ENCODE peak calls at places on chromosomes 7 and 10, in five cellular contexts. K, T, N, D and H are unnamed samples.
A peak's percentile ranks its signal among the peaks of the same experiment; 100 is the strongest.

GRCh38 chr7:66859339-66859738 is 61.7 kb upstream of the TMEM248 start:
- DNase-seq in K (no peak), T (no peak), N (no peak), D (no peak), H (no peak)

GRCh38 chr7:74525881-74526280 is 72.2 kb downstream of the GTF2IRD1 start:
- DNase-seq in K (no peak), T (no peak), N (no peak), D (no peak), H (no peak)

GRCh38 chr7:40733578-40733977 is 598.8 kb downstream of the SUGCT start:
- DNase-seq in K (peak; percentile 66), T (no peak), N (no peak), D (no peak), H (no peak)

GRCh38 chr10:124301736-124302135 is 117.0 kb downstream of the OAT start:
- DNase-seq in K (no peak), T (no peak), N (no peak), D (no peak), H (no peak)

GRCh38 chr7:17307033-17307432 is 8.6 kb downstream of the AHR start:
- DNase-seq in K (peak; percentile 49), T (no peak), N (no peak), D (no peak), H (no peak)

GRCh38 chr10:31749293-31749692 is 179.3 kb downstream of the ARHGAP12 start:
- DNase-seq in K (no peak), T (no peak), N (no peak), D (no peak), H (no peak)

GRCh38 chr10:123537188-123537961 is 128.8 kb upstream of the GPR26 start:
- DNase-seq in K (no peak), T (no peak), N (no peak), D (no peak), H (no peak)

GRCh38 chr10:79380125-79380917 is 33.1 kb downstream of the PPIF start:
- DNase-seq in K (peak; percentile 92), T (no peak), N (no peak), D (no peak), H (no peak)

GRCh38 chr10:58641095-58641531 is 128.4 kb downstream of the BICC1 start:
- DNase-seq in K (peak; percentile 81), T (no peak), N (no peak), D (no peak), H (no peak)

GRCh38 chr7:151864081-151864480 is 12.8 kb downstream of the PRKAG2 start:
- DNase-seq in K (no peak), T (no peak), N (no peak), D (no peak), H (no peak)

GRCh38 chr7:98199131-98199530 is 12.1 kb upstream of the BHLHA15 start:
- DNase-seq in K (no peak), T (no peak), N (no peak), D (no peak), H (no peak)

GRCh38 chr7:44608916-44609648 is 2.7 kb downstream of the OGDH start:
- DNase-seq in K (no peak), T (no peak), N (no peak), D (no peak), H (no peak)

GRCh38 chr10:124019886-124020797 is 73.3 kb downstream of the CHST15 start:
- DNase-seq in K (no peak), T (no peak), N (no peak), D (no peak), H (no peak)

GRCh38 chr10:22329150-22329549 is 8.3 kb downstream of the BMI1 start:
- DNase-seq in K (no peak), T (no peak), N (no peak), D (no peak), H (no peak)
- TF ChIP-seq TAF1 in K (no peak), T (no peak), N (no peak), D (no peak), H (no peak)

DNA sequence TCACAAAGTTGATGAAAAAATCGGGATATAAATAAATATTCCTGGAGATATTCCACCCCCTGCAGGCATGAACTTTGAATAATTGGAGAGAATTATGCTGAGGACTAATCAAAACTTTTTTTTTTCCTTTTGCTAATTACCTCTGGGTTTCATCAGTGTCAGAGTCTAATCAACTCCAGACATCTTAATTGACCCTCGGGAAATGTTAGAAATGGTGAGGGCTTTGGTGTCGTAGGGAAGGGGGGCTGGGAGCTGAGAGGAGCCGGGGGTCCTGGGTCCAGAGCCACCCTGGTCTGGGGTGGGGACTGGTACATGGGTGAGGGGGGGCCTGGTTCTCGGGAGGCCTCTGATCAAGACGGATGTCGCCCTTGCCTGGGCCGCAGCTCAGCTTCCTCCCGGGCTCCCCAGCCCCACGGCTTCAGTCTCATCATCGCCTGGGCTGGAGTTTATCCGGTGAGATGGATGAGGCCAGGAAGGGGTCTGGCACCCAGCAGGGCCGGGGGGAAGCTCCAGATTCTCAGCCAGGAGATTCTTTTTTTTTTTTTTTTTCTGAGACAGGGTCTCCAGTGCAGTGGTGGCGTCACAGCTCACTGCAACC is 30.4 kb upstream of the ELFN1 start:
- DNase-seq in K (no peak), T (no peak), N (no peak), D (no peak), H (no peak)
- TF ChIP-seq POLR2AphosphoS5 in K (no peak), T (no peak), N (no peak), D (no peak), H (no peak)

DNA sequence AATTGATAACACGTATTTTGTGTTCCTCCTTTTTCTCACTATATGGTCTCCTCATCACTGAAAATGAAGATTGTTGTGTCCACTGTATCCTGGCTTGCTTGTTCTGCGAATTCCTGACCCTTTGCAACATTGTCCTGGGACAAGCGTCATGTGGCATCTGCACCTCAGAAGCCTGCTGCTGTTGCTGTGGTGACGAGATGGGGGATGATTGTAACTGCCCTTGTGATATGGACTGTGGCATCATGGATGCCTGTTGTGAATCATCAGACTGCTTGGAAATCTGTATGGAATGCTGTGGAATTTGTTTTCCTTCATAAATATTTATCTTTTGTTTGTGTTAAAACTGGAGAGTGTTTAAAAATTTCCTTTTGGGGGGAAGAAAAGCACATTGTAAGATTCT is 93.7 kb downstream of the MDFIC start:
- DNase-seq in K (no peak), T (no peak), N (no peak), D (no peak), H (no peak)
- TF ChIP-seq TAF1 in K (no peak), T (no peak), N (no peak), D (no peak), H (no peak)

GRCh38 chr10:71644307-71645180 is 75.0 kb downstream of the C10orf105 start:
- DNase-seq in K (no peak), T (peak; percentile 49), N (no peak), D (no peak), H (peak; percentile 43)
- TF ChIP-seq POLR2AphosphoS5 in K (no peak), T (no peak), N (no peak), D (no peak), H (no peak)

GRCh38 chr7:101935521-101936141 is 118.2 kb downstream of the CUX1 start:
- DNase-seq in K (no peak), T (no peak), N (no peak), D (no peak), H (no peak)

GRCh38 chr7:101932053-101932452 is 114.6 kb downstream of the CUX1 start:
- DNase-seq in K (no peak), T (no peak), N (no peak), D (no peak), H (no peak)

GRCh38 chr7:101934618-101935017 is 117.2 kb downstream of the CUX1 start:
- DNase-seq in K (no peak), T (no peak), N (no peak), D (no peak), H (no peak)

GRCh38 chr7:101933028-101933427 is 115.6 kb downstream of the CUX1 start:
- DNase-seq in K (no peak), T (no peak), N (no peak), D (no peak), H (no peak)

GRCh38 chr7:101933685-101934084 is 116.3 kb downstream of the CUX1 start:
- DNase-seq in K (no peak), T (peak; percentile 69), N (no peak), D (no peak), H (no peak)
- TF ChIP-seq TAF1 in K (no peak), T (no peak), N (no peak), D (no peak), H (no peak)

GRCh38 chr10:5446390-5446926 is 34.1 kb downstream of the NET1 start:
- DNase-seq in K (peak; percentile 89), T (no peak), N (peak; percentile 97), D (no peak), H (no peak)
- TF ChIP-seq POLR2AphosphoS5 in K (peak; percentile 99), T (no peak), N (peak; percentile 97), D (peak; percentile 52), H (no peak)